ENCODE peak calls at places on chromosome 18, in seven cellular contexts. P, Y, X, S, N, E and F are unnamed samples.

GRCh38 chr18:51151568-51152511 is 45.6 kb downstream of the MEX3C start:
- DNase-seq in P (no peak), N (peak), S (no peak), Y (no peak), X (no peak), E (no peak), F (no peak)

GRCh38 chr18:59516356-59517155 is 157.5 kb upstream of the LMAN1 start:
- DNase-seq in Y (no peak), X (no peak), P (peak), E (peak), N (peak), S (peak), F (no peak)

GRCh38 chr18:10530852-10531251 is 5.0 kb downstream of the NAPG start:
- DNase-seq in P (no peak), S (no peak), N (no peak), Y (no peak), X (no peak), E (peak), F (no peak)

GRCh38 chr18:67665266-67665665 is 148.7 kb upstream of the DSEL start:
- DNase-seq in N (no peak), X (no peak), E (peak), Y (no peak), P (no peak), S (peak), F (peak)

GRCh38 chr18:31931163-31931885 is 11.6 kb downstream of the TRAPPC8 start:
- DNase-seq in X (no peak), E (peak), S (peak), Y (no peak), N (no peak), P (no peak), F (no peak)

GRCh38 chr18:34651586-34652369 is 58.3 kb upstream of the DTNA start:
- DNase-seq in P (no peak), E (no peak), Y (no peak), X (no peak), N (no peak), S (no peak), F (no peak)

GRCh38 chr18:36633961-36634412 is 194.8 kb downstream of the TPGS2 start:
- DNase-seq in S (no peak), X (no peak), Y (no peak), N (no peak), E (no peak), P (no peak), F (no peak)

GRCh38 chr18:78729099-78729467 is 250.5 kb upstream of the SALL3 start:
- DNase-seq in E (no peak), S (no peak), P (no peak), X (peak), Y (no peak), N (no peak), F (no peak)

GRCh38 chr18:49811151-49811938 is 2.0 kb downstream of the ACAA2 start:
- DNase-seq in S (no peak), P (no peak), X (no peak), N (no peak), E (no peak), Y (no peak), F (no peak)

GRCh38 chr18:49890041-49890440 is 76.7 kb upstream of the ACAA2 start:
- DNase-seq in S (no peak), Y (peak), N (no peak), E (no peak), P (no peak), X (no peak), F (no peak)

GRCh38 chr18:10453885-10454772 is at the start of gene APCDD1:
- DNase-seq in Y (peak), P (peak), N (peak), X (peak), S (peak), E (no peak), F (no peak)

GRCh38 chr18:68083131-68083530 is 566.6 kb upstream of the DSEL start:
- DNase-seq in X (no peak), E (peak), S (peak), N (no peak), P (peak), Y (no peak), F (no peak)

GRCh38 chr18:30992231-30992630 is 50.3 kb downstream of the DSC3 start:
- DNase-seq in S (no peak), E (no peak), Y (no peak), X (no peak), P (no peak), N (no peak), F (no peak)

GRCh38 chr18:42048150-42048549 is 93.1 kb downstream of the PIK3C3 start:
- DNase-seq in Y (no peak), X (no peak), S (peak), E (peak), N (no peak), P (peak), F (peak)

GRCh38 chr18:13797157-13797611 is 26.8 kb upstream of the MC5R start:
- DNase-seq in E (peak), S (no peak), P (no peak), X (no peak), Y (no peak), N (no peak), F (no peak)

GRCh38 chr18:35610089-35610488 is 28.5 kb downstream of the GALNT1 start:
- DNase-seq in Y (no peak), N (no peak), S (no peak), X (no peak), E (no peak), P (no peak), F (no peak)

GRCh38 chr18:37330173-37330572 is 235.4 kb downstream of the CELF4 start:
- DNase-seq in X (no peak), P (no peak), N (no peak), S (no peak), E (no peak), Y (no peak), F (no peak)

GRCh38 chr18:73684651-73685050 is 463.0 kb downstream of the FBXO15 start:
- DNase-seq in X (no peak), N (no peak), Y (no peak), S (peak), P (no peak), E (peak), F (no peak)

GRCh38 chr18:21194871-21195771 is 46.9 kb upstream of the GREB1L start:
- DNase-seq in N (no peak), E (peak), Y (no peak), X (no peak), P (peak), S (peak), F (peak)

GRCh38 chr18:12296087-12296403 is 12.0 kb upstream of the TUBB6 start:
- DNase-seq in Y (peak), N (no peak), P (no peak), X (no peak), S (peak), E (no peak), F (no peak)

GRCh38 chr18:75344161-75344560 is 83.3 kb downstream of the SMIM21 start:
- DNase-seq in P (no peak), N (no peak), Y (no peak), X (no peak), E (no peak), S (no peak), F (no peak)

GRCh38 chr18:44725300-44726096 is 44.8 kb downstream of the SETBP1 start:
- DNase-seq in Y (no peak), X (peak), S (peak), P (peak), E (peak), N (no peak), F (no peak)

GRCh38 chr18:26813043-26813442 is 52.5 kb downstream of the AQP4 start:
- DNase-seq in N (peak), P (no peak), Y (no peak), E (peak), X (no peak), S (no peak), F (no peak)

GRCh38 chr18:54165450-54165849 is 59.0 kb downstream of the MBD2 start:
- DNase-seq in P (no peak), N (no peak), E (no peak), S (no peak), X (no peak), Y (no peak), F (no peak)

GRCh38 chr18:28007841-28008240 is 169.1 kb downstream of the CDH2 start:
- DNase-seq in P (no peak), X (no peak), N (no peak), S (no peak), Y (no peak), E (no peak), F (no peak)

GRCh38 chr18:28009589-28009988 is 167.3 kb downstream of the CDH2 start:
- DNase-seq in E (no peak), Y (no peak), P (no peak), S (no peak), N (no peak), X (no peak), F (no peak)

GRCh38 chr18:28018361-28018760 is 158.6 kb downstream of the CDH2 start:
- DNase-seq in E (no peak), Y (no peak), P (no peak), S (no peak), N (no peak), X (no peak), F (no peak)

GRCh38 chr18:28015671-28016070 is 161.3 kb downstream of the CDH2 start:
- DNase-seq in E (no peak), P (no peak), Y (no peak), X (no peak), N (no peak), S (no peak), F (no peak)

GRCh38 chr18:28013064-28013463 is 163.9 kb downstream of the CDH2 start:
- DNase-seq in P (peak), E (peak), X (no peak), N (no peak), Y (no peak), S (no peak), F (peak)
- TF ChIP-seq CTCF in P (peak), E (peak), X (no peak), N (no peak), Y (no peak), S (peak), F (peak)

DNA sequence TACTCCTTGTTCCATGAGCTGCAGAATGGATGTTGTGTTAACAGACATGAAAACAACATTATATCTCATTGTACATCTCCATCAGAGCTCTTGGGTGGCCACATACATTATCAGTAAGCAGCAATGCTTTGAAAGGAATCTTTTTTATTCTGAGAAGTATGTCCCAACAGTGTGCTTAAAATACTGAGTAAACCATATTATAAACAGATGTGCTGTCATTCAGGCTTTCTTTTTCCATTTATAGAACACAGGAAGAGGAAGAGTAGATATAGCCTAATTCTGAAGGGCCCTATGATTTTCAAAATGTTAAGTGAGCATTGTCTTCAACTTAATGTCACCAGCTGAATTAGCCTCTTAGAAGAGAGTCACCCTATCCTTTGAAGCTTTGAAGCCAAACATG is 44.3 kb upstream of the CABYR start:
- DNase-seq in X (no peak), E (peak), Y (no peak), N (no peak), S (no peak), P (no peak), F (no peak)
- H3K4me3 ChIP-seq in X (no peak), E (no peak), Y (no peak), N (no peak), S (no peak), P (no peak), F (no peak)

GRCh38 chr18:57029761-57030160 is 117.1 kb upstream of the BOD1L2 start:
- DNase-seq in E (no peak), X (no peak), N (peak), Y (no peak), P (no peak), S (no peak), F (no peak)
- TF ChIP-seq CTCF in E (no peak), X (no peak), N (peak), Y (no peak), P (peak), S (no peak), F (peak)

GRCh38 chr18:76982038-76982437 is 150.5 kb downstream of the MBP start:
- DNase-seq in N (no peak), P (no peak), X (no peak), E (no peak), S (no peak), Y (no peak), F (no peak)
- H3K4me3 ChIP-seq in N (no peak), P (no peak), X (no peak), E (no peak), S (no peak), Y (no peak), F (no peak)

DNA sequence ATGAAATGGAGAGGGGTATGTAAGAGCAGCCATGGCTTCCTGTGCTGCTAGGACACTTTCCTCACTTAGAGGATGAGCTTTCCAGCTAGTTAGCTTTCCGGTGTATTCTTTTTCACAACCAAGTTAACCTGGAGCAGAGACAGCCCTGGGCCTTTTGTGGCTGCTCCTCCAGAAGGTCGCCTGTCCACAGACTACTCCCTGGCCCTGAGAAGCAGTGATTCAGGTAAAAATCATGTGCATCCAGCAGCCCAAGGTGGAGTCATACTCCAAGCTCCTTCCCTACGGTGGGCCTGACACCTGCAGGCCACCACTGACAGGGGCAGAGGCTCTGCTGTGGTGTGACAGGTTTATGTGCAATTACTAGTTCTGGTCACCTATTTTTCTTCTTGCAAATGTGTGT is 187.2 kb downstream of the ANKRD30B start:
- DNase-seq in P (no peak), S (no peak), X (no peak), E (no peak), N (no peak), Y (no peak), F (no peak)
- TF ChIP-seq CTCF in P (no peak), S (no peak), X (no peak), E (no peak), N (no peak), Y (no peak), F (no peak)

GRCh38 chr18:55300469-55301195 is 287.4 kb downstream of the TCF4 start:
- DNase-seq in N (no peak), S (peak), P (peak), Y (no peak), E (peak), X (no peak), F (peak)

GRCh38 chr18:55306338-55306737 is 281.7 kb downstream of the TCF4 start:
- DNase-seq in N (no peak), Y (no peak), E (no peak), P (no peak), X (no peak), S (no peak), F (no peak)

GRCh38 chr18:55301196-55301540 is 286.8 kb downstream of the TCF4 start:
- DNase-seq in E (no peak), P (peak), X (no peak), Y (no peak), N (no peak), S (peak), F (no peak)

GRCh38 chr18:55302337-55302833 is 285.6 kb downstream of the TCF4 start:
- DNase-seq in Y (no peak), P (peak), N (no peak), S (peak), E (no peak), X (peak), F (peak)

GRCh38 chr18:55301836-55302235 is 286.2 kb downstream of the TCF4 start:
- DNase-seq in P (peak), N (no peak), S (no peak), Y (no peak), E (no peak), X (no peak), F (no peak)
- H3K4me3 ChIP-seq in P (peak), N (no peak), S (peak), Y (no peak), E (no peak), X (peak), F (peak)